ENCODE peak calls at places on chromosomes 16 and 17, in five cellular contexts. J, G, O, P and W are unnamed samples.

GRCh38 chr17:8142887-8143580 is 9.2 kb downstream of the PER1 start:
- DNase-seq in J (no peak), G (no peak), O (no peak), P (no peak), W (no peak)

GRCh38 chr17:2238432-2239169 is 65.0 kb downstream of the SMG6 start:
- DNase-seq in J (no peak), G (peak; percentile 49), O (no peak), P (no peak), W (no peak)

GRCh38 chr16:9441021-9441420 is 349.6 kb downstream of the HAPSTR1 start:
- DNase-seq in J (no peak), G (no peak), O (no peak), P (no peak), W (no peak)

GRCh38 chr17:38619937-38620550 is 14.3 kb upstream of the SRCIN1 start:
- DNase-seq in J (no peak), G (no peak), O (no peak), P (no peak), W (no peak)

GRCh38 chr17:1755993-1756306 is 5.9 kb upstream of the SERPINF1 start:
- DNase-seq in J (no peak), G (no peak), O (no peak), P (no peak), W (no peak)

GRCh38 chr17:49525831-49526741 is 31.0 kb downstream of the NGFR start:
- DNase-seq in J (no peak), G (no peak), O (no peak), P (no peak), W (no peak)

GRCh38 chr17:44907696-44908470 is 7.4 kb downstream of the GFAP start:
- DNase-seq in J (no peak), G (no peak), O (no peak), P (no peak), W (no peak)

GRCh38 chr17:74591503-74591902 is 580 bp downstream of the CD300LD start:
- DNase-seq in J (no peak), G (no peak), O (no peak), P (no peak), W (no peak)

GRCh38 chr16:25155553-25156460 is 44.3 kb downstream of the LCMT1 start:
- DNase-seq in J (no peak), G (no peak), O (no peak), P (no peak), W (no peak)

GRCh38 chr16:69073181-69073669 is 32.2 kb upstream of the HAS3 start:
- DNase-seq in J (peak; percentile 66), G (no peak), O (peak; percentile 70), P (no peak), W (no peak)

GRCh38 chr16:56847173-56847948 is 17.6 kb upstream of the SLC12A3 start:
- DNase-seq in J (no peak), G (no peak), O (peak; percentile 21), P (no peak), W (no peak)

GRCh38 chr17:75516619-75517276 is 420 bp downstream of the TSEN54 start:
- DNase-seq in J (no peak), G (no peak), O (peak; percentile 22), P (no peak), W (no peak)

GRCh38 chr16:47055136-47055885 is 81.8 kb upstream of the DNAJA2 start:
- DNase-seq in J (no peak), G (no peak), O (no peak), P (no peak), W (no peak)

GRCh38 chr16:30758988-30759461 is 2.8 kb downstream of the CFAP119 start:
- DNase-seq in J (no peak), G (no peak), O (no peak), P (no peak), W (no peak)

GRCh38 chr16:75262104-75262799 is 10.8 kb upstream of the BCAR1 start:
- DNase-seq in J (no peak), G (peak; percentile 51), O (no peak), P (no peak), W (no peak)

GRCh38 chr17:13995856-13996635 is 73.3 kb upstream of the COX10 start:
- DNase-seq in J (no peak), G (no peak), O (peak; percentile 18), P (no peak), W (no peak)

GRCh38 chr17:20935740-20936139 is 107.1 kb downstream of the USP22 start:
- DNase-seq in J (peak; percentile 37), G (no peak), O (peak; percentile 49), P (no peak), W (peak; percentile 56)

GRCh38 chr17:15447928-15448579 is 19.4 kb downstream of the CDRT4 start:
- DNase-seq in J (no peak), G (no peak), O (no peak), P (no peak), W (no peak)

GRCh38 chr16:75632857-75633256 is 9.8 kb upstream of the ADAT1 start:
- DNase-seq in J (no peak), G (no peak), O (no peak), P (no peak), W (no peak)

GRCh38 chr17:45170976-45171337 is 9.3 kb downstream of the HEXIM2 start:
- DNase-seq in J (peak; percentile 80), G (peak; percentile 80), O (peak; percentile 76), P (peak; percentile 62), W (no peak)

GRCh38 chr16:88068476-88069396 is 117.5 kb downstream of the BANP start:
- DNase-seq in J (no peak), G (no peak), O (no peak), P (no peak), W (no peak)

GRCh38 chr17:40320771-40321501 is 12.0 kb downstream of the RARA start:
- DNase-seq in J (no peak), G (peak; percentile 84), O (no peak), P (peak; percentile 44), W (no peak)
- H3K4me3 ChIP-seq in J (peak overlapping the region; percentile 3), G (peak overlapping the region; percentile 95), O (peak overlapping the region; percentile 37), P (peak overlapping the region; percentile 65), W (peak overlapping the region; percentile 4)

DNA sequence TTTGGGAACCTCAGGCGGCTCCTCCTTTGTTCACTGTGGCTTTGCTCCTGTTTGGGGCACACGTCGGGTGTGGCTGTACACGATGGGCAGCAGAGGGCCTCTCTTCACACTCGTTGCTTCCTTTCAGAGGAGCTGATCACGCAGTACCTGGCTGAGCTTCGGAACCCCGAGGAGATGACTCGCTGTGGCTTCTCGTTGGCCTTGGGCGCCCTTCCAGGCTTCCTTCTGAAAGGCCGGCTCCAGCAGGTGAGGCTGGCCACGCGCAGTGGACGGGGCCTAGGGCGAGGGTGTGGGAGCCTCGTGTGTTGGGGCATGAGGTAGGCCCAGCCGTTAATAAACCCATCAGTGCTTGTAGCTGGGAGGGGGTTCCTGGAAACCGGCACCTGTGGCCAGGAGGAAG is 85.0 kb upstream of the ZNF750 start:
- DNase-seq in J (no peak), G (peak; percentile 10), O (no peak), P (no peak), W (no peak)
- TF ChIP-seq CTCF in J (no peak), G (no peak), O (no peak), P (no peak), W (no peak)

GRCh38 chr17:18261659-18262058 is 1.2 kb downstream of the MIEF2 start:
- DNase-seq in J (no peak), G (no peak), O (no peak), P (no peak), W (no peak)
- H3K4me3 ChIP-seq in J (peak overlapping the region; percentile 92), G (peak overlapping the region; percentile 98), O (peak overlapping the region; percentile 83), P (peak overlapping the region; percentile 82), W (peak overlapping the region; percentile 74)

GRCh38 chr17:78116411-78116810 is 12.1 kb downstream of the TMC6 start:
- DNase-seq in J (no peak), G (no peak), O (no peak), P (no peak), W (no peak)

GRCh38 chr17:78114831-78115723 is 13.5 kb downstream of the TMC6 start:
- DNase-seq in J (no peak), G (no peak), O (no peak), P (no peak), W (no peak)

GRCh38 chr17:78118801-78119241 is 9.7 kb downstream of the TMC6 start:
- DNase-seq in J (no peak), G (no peak), O (no peak), P (no peak), W (no peak)

GRCh38 chr17:78113804-78114785 is 14.5 kb downstream of the TMC6 start:
- DNase-seq in J (no peak), G (no peak), O (no peak), P (no peak), W (no peak)

DNA sequence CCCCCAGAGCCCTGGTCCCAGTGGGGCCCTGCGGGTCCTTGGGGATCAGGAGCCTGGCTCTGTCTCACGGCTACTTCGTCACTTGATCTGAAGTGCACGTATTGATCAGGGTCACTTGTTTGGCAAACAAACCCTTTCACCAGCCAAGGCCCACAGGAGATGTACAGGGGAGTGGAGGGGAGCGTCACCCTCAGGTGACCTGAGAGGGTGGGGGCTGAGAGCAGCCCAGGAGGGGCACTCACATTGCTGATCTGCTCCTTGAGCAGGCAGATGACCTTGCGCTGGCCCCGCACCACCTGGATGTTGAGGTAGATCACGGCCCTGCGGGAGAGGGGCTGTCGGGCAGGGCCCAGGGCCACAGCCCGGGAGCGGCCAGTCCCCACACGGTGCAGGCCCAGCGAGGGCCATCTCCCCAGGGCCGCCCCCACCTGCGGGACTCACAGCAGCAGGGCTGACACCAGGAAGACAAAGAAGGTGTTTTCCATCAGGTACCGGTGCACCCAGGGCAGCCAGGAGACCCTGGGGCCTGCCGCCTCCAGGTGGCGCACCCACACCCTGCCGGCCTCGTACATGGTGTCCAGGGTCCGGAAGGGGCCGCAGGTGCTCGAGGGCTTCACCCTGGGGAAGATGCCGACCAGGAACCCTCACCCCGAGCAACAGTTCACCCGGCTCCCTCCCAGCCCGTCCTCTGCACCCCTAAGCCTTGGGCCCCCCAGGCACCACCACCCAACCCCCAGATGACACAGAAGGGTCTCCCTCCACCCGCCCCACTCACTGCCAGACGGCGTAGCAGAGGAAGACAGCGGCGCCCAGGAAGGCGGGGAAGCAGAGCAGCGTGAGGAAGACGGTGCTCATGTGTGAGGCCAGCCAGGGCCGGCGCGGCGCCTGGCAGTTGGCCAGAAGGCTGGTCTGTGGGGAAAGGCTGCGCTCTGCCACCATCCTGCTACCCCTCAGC is 11.3 kb downstream of the TMC6 start:
- DNase-seq in J (no peak), G (no peak), O (no peak), P (no peak), W (no peak)
- TF ChIP-seq CTCF in J (no peak), G (peak; percentile 25), O (peak; percentile 10), P (peak; percentile 18), W (peak; percentile 46)